ENCODE peak calls at places on chromosome 20, in seven cellular contexts. One of them, this sample, is unnamed.

GRCh38 chr20:36391955-36392354 is 85.8 kb downstream of the DLGAP4 start:
- DNase-seq in Karpas-422: no peak
- DNase-seq in SK-N-SH: no peak
- DNase-seq in fibroblast of lung: no peak
- DNase-seq in hepatocyte: no peak
- DNase-seq in mammary epithelial cell: no peak
- DNase-seq in DND-41: no peak
- DNase-seq in this sample: no peak

GRCh38 chr20:2301164-2301622 is 5.4 kb downstream of the TGM3 start:
- DNase-seq in Karpas-422: peak; percentile 86
- DNase-seq in SK-N-SH: no peak
- DNase-seq in fibroblast of lung: no peak
- DNase-seq in hepatocyte: peak; percentile 55
- DNase-seq in mammary epithelial cell: no peak
- DNase-seq in DND-41: no peak
- DNase-seq in this sample: no peak

GRCh38 chr20:3681931-3682820 is at the start of gene ADAM33:
- DNase-seq in Karpas-422: no peak
- DNase-seq in SK-N-SH: peak; percentile 63
- DNase-seq in fibroblast of lung: peak; percentile 36
- DNase-seq in hepatocyte: peak; percentile 40
- DNase-seq in mammary epithelial cell: no peak
- DNase-seq in DND-41: no peak
- DNase-seq in this sample: no peak

GRCh38 chr20:37341632-37342031 is 4.3 kb upstream of the SRC start:
- DNase-seq in Karpas-422: no peak
- DNase-seq in SK-N-SH: no peak
- DNase-seq in fibroblast of lung: no peak
- DNase-seq in hepatocyte: no peak
- DNase-seq in mammary epithelial cell: no peak
- DNase-seq in DND-41: no peak
- DNase-seq in this sample: no peak

GRCh38 chr20:14336667-14337066 is 745 bp downstream of the FLRT3 start:
- DNase-seq in Karpas-422: no peak
- DNase-seq in SK-N-SH: no peak
- DNase-seq in fibroblast of lung: peak; percentile 37
- DNase-seq in hepatocyte: peak; percentile 53
- DNase-seq in mammary epithelial cell: peak; percentile 43
- DNase-seq in DND-41: no peak
- DNase-seq in this sample: no peak

GRCh38 chr20:23367770-23368169 is 5.8 kb downstream of the GZF1 start:
- DNase-seq in Karpas-422: no peak
- DNase-seq in SK-N-SH: no peak
- DNase-seq in fibroblast of lung: no peak
- DNase-seq in hepatocyte: no peak
- DNase-seq in mammary epithelial cell: peak; percentile 67
- DNase-seq in DND-41: no peak
- DNase-seq in this sample: no peak

GRCh38 chr20:15310361-15310760 is 972.9 kb upstream of the FLRT3 start:
- DNase-seq in Karpas-422: no peak
- DNase-seq in SK-N-SH: no peak
- DNase-seq in fibroblast of lung: no peak
- DNase-seq in hepatocyte: no peak
- DNase-seq in mammary epithelial cell: peak; percentile 10
- DNase-seq in DND-41: no peak
- DNase-seq in this sample: peak; percentile 49

GRCh38 chr20:32487381-32487780 is 97.8 kb downstream of the NOL4L start:
- DNase-seq in Karpas-422: no peak
- DNase-seq in SK-N-SH: no peak
- DNase-seq in fibroblast of lung: no peak
- DNase-seq in hepatocyte: no peak
- DNase-seq in mammary epithelial cell: no peak
- DNase-seq in DND-41: no peak
- DNase-seq in this sample: no peak

DNA sequence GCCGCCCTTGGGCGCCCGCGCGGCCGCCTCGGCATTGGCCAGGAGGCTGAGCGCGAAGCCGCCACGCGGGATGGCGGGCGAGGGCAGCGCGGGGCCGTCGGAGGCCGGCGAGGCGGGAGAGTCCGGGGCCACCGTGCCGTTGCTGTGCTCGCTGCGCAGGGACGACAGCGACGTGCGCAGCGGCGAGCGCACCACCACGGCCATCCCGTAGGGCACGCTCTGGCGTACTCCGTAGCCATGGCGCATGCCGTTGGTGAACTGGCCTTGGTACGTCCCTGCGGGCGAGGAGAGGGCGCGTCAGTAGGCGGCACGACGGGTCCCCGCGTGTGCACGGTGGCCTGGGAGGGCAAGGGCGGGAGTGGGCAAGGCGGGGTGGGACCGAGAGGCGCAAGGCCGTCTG is 26.9 kb downstream of the JPH2 start:
- DNase-seq in Karpas-422: no peak
- DNase-seq in SK-N-SH: no peak
- DNase-seq in fibroblast of lung: no peak
- DNase-seq in hepatocyte: no peak
- DNase-seq in mammary epithelial cell: no peak
- DNase-seq in DND-41: no peak
- DNase-seq in this sample: no peak
- H2AFZ ChIP-seq in Karpas-422: no peak overlapping the region
- H2AFZ ChIP-seq in SK-N-SH: no peak overlapping the region
- H2AFZ ChIP-seq in fibroblast of lung: no peak overlapping the region
- H2AFZ ChIP-seq in hepatocyte: no peak overlapping the region
- H2AFZ ChIP-seq in mammary epithelial cell: no peak overlapping the region
- H2AFZ ChIP-seq in DND-41: no peak overlapping the region
- H2AFZ ChIP-seq in this sample: no peak overlapping the region

GRCh38 chr20:49990310-49990720 is 7.5 kb downstream of the SNAI1 start:
- DNase-seq in Karpas-422: peak; percentile 21
- DNase-seq in SK-N-SH: no peak
- DNase-seq in fibroblast of lung: peak; percentile 46
- DNase-seq in hepatocyte: no peak
- DNase-seq in mammary epithelial cell: no peak
- DNase-seq in DND-41: no peak
- DNase-seq in this sample: no peak
- H2AFZ ChIP-seq in Karpas-422: no peak overlapping the region
- H2AFZ ChIP-seq in SK-N-SH: peak overlapping the region; percentile 59
- H2AFZ ChIP-seq in fibroblast of lung: peak overlapping the region; percentile 76
- H2AFZ ChIP-seq in hepatocyte: no peak overlapping the region
- H2AFZ ChIP-seq in mammary epithelial cell: no peak overlapping the region
- H2AFZ ChIP-seq in DND-41: no peak overlapping the region
- H2AFZ ChIP-seq in this sample: peak overlapping the region; percentile 1

GRCh38 chr20:10509411-10509810 is 74.3 kb downstream of the SLX4IP start:
- DNase-seq in Karpas-422: no peak
- DNase-seq in SK-N-SH: no peak
- DNase-seq in fibroblast of lung: no peak
- DNase-seq in hepatocyte: no peak
- DNase-seq in mammary epithelial cell: no peak
- DNase-seq in DND-41: no peak
- DNase-seq in this sample: no peak

GRCh38 chr20:10508060-10508459 is 73.0 kb downstream of the SLX4IP start:
- DNase-seq in Karpas-422: no peak
- DNase-seq in SK-N-SH: no peak
- DNase-seq in fibroblast of lung: peak; percentile 49
- DNase-seq in hepatocyte: peak; percentile 21
- DNase-seq in mammary epithelial cell: no peak
- DNase-seq in DND-41: no peak
- DNase-seq in this sample: no peak

GRCh38 chr20:10510216-10510615 is 75.1 kb downstream of the SLX4IP start:
- DNase-seq in Karpas-422: no peak
- DNase-seq in SK-N-SH: no peak
- DNase-seq in fibroblast of lung: no peak
- DNase-seq in hepatocyte: no peak
- DNase-seq in mammary epithelial cell: no peak
- DNase-seq in DND-41: no peak
- DNase-seq in this sample: no peak

GRCh38 chr20:10507052-10507451 is 71.9 kb downstream of the SLX4IP start:
- DNase-seq in Karpas-422: no peak
- DNase-seq in SK-N-SH: no peak
- DNase-seq in fibroblast of lung: no peak
- DNase-seq in hepatocyte: no peak
- DNase-seq in mammary epithelial cell: no peak
- DNase-seq in DND-41: no peak
- DNase-seq in this sample: no peak

GRCh38 chr20:10508468-10509251 is 73.6 kb downstream of the SLX4IP start:
- DNase-seq in Karpas-422: no peak
- DNase-seq in SK-N-SH: peak; percentile 53
- DNase-seq in fibroblast of lung: peak; percentile 76
- DNase-seq in hepatocyte: peak; percentile 44
- DNase-seq in mammary epithelial cell: no peak
- DNase-seq in DND-41: no peak
- DNase-seq in this sample: no peak
- H2AFZ ChIP-seq in Karpas-422: no peak overlapping the region
- H2AFZ ChIP-seq in SK-N-SH: peak overlapping the region; percentile 40
- H2AFZ ChIP-seq in fibroblast of lung: no peak overlapping the region
- H2AFZ ChIP-seq in hepatocyte: no peak overlapping the region
- H2AFZ ChIP-seq in mammary epithelial cell: peak overlapping the region; percentile 57
- H2AFZ ChIP-seq in DND-41: no peak overlapping the region
- H2AFZ ChIP-seq in this sample: no peak overlapping the region

DNA sequence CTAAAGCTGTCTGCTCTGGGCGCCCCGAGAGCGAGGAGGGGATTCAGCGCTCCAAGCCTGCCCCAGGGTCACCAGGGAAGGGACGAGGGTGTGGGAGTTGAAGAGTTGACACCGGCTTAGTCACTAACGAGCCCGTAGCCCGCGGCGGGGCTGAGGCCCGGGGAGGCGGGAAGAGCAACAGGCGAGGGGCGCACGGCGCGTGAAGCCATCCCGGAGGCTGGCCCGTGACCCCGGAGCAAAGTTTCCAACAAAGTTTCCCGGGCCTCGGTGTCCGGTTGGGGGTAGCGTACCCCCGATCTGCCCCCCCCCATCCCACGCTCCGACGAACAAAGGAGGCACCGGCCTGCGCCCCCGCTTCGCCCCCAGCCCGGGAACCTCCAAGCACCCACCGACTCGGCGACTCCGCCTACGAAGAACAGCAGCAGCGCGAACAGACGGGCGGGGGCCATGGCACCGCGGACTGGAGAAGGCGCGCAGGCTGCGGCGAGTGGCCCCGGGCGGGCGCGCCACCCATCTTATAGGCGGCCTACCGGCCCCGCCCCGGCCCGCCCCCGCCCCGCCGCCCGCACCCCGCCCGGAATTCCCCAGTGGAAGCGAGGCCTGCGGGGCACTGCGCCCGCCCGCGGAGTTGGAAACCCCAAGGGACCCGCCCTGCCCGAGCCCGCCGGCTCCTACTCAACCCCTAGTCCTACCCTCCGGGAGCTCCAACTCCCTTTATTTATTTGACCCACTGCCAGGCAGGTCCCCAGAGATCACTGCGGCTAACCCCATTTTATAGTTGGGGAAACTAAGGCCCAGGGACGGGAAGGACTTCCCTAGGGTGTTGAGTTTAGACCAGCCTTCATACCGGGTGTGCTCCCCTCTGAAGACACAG is at the start of gene SDC4:
- DNase-seq in Karpas-422: no peak
- DNase-seq in SK-N-SH: peak; percentile 85
- DNase-seq in fibroblast of lung: peak; percentile 62
- DNase-seq in hepatocyte: peak; percentile 87
- DNase-seq in mammary epithelial cell: peak; percentile 84
- DNase-seq in DND-41: no peak
- DNase-seq in this sample: peak; percentile 44
- H2AFZ ChIP-seq in Karpas-422: no peak within 1 kb of the TSS
- H2AFZ ChIP-seq in SK-N-SH: peak within 1 kb of the TSS; percentile 84
- H2AFZ ChIP-seq in fibroblast of lung: no peak within 1 kb of the TSS
- H2AFZ ChIP-seq in hepatocyte: peak within 1 kb of the TSS; percentile 48
- H2AFZ ChIP-seq in mammary epithelial cell: peak within 1 kb of the TSS; percentile 64
- H2AFZ ChIP-seq in DND-41: no peak within 1 kb of the TSS
- H2AFZ ChIP-seq in this sample: peak within 1 kb of the TSS; percentile 51

GRCh38 chr20:46755483-46756417 is 46.3 kb downstream of the SLC2A10 start:
- DNase-seq in Karpas-422: no peak
- DNase-seq in SK-N-SH: no peak
- DNase-seq in fibroblast of lung: no peak
- DNase-seq in hepatocyte: no peak
- DNase-seq in mammary epithelial cell: no peak
- DNase-seq in DND-41: no peak
- DNase-seq in this sample: no peak

GRCh38 chr20:46756419-46756818 is 47.0 kb downstream of the SLC2A10 start:
- DNase-seq in Karpas-422: no peak
- DNase-seq in SK-N-SH: no peak
- DNase-seq in fibroblast of lung: no peak
- DNase-seq in hepatocyte: no peak
- DNase-seq in mammary epithelial cell: no peak
- DNase-seq in DND-41: no peak
- DNase-seq in this sample: no peak

GRCh38 chr20:46749164-46749563 is 39.7 kb downstream of the SLC2A10 start:
- DNase-seq in Karpas-422: no peak
- DNase-seq in SK-N-SH: no peak
- DNase-seq in fibroblast of lung: no peak
- DNase-seq in hepatocyte: no peak
- DNase-seq in mammary epithelial cell: no peak
- DNase-seq in DND-41: no peak
- DNase-seq in this sample: no peak

GRCh38 chr20:46751856-46752255 is 42.4 kb downstream of the SLC2A10 start:
- DNase-seq in Karpas-422: no peak
- DNase-seq in SK-N-SH: no peak
- DNase-seq in fibroblast of lung: peak; percentile 13
- DNase-seq in hepatocyte: no peak
- DNase-seq in mammary epithelial cell: no peak
- DNase-seq in DND-41: no peak
- DNase-seq in this sample: no peak

GRCh38 chr20:46752639-46753235 is 43.3 kb downstream of the SLC2A10 start:
- DNase-seq in Karpas-422: peak; percentile 84
- DNase-seq in SK-N-SH: peak; percentile 60
- DNase-seq in fibroblast of lung: peak; percentile 69
- DNase-seq in hepatocyte: peak; percentile 85
- DNase-seq in mammary epithelial cell: peak; percentile 16
- DNase-seq in DND-41: peak; percentile 65
- DNase-seq in this sample: peak; percentile 62
- H2AFZ ChIP-seq in Karpas-422: no peak overlapping the region
- H2AFZ ChIP-seq in SK-N-SH: no peak overlapping the region
- H2AFZ ChIP-seq in fibroblast of lung: no peak overlapping the region
- H2AFZ ChIP-seq in hepatocyte: no peak overlapping the region
- H2AFZ ChIP-seq in mammary epithelial cell: no peak overlapping the region
- H2AFZ ChIP-seq in DND-41: no peak overlapping the region
- H2AFZ ChIP-seq in this sample: no peak overlapping the region

DNA sequence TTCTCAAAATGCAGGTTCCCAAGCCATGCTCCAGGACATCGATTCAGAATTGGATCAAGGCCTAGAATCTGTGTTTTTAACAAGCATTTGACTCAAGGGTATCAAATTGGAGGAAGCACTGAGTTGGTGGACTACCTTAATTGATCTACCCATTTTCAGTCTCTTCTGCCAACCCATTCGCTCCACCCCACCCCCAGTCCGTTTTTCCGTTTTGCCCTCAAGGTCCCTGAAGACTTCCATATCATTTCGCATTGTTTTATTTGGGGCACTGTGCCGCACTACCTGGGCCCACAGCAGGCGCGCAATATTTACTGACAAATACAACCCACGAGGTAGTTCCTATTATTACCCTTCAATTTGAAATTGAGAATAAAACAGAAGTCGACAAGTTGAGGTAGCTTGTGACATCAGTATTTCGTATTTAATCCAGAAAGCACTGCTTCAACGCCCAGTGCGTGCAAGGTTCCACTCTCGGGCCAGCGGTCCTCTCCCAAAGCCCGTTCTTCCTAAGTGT is 557 bp upstream of the DHX35 start:
- DNase-seq in Karpas-422: peak; percentile 75
- DNase-seq in SK-N-SH: no peak
- DNase-seq in fibroblast of lung: no peak
- DNase-seq in hepatocyte: no peak
- DNase-seq in mammary epithelial cell: no peak
- DNase-seq in DND-41: peak; percentile 53
- DNase-seq in this sample: no peak
- H2AFZ ChIP-seq in Karpas-422: peak overlapping the region; percentile 85
- H2AFZ ChIP-seq in SK-N-SH: peak overlapping the region; percentile 93
- H2AFZ ChIP-seq in fibroblast of lung: peak overlapping the region; percentile 99
- H2AFZ ChIP-seq in hepatocyte: peak overlapping the region; percentile 92
- H2AFZ ChIP-seq in mammary epithelial cell: peak overlapping the region; percentile 99
- H2AFZ ChIP-seq in DND-41: peak overlapping the region; percentile 73
- H2AFZ ChIP-seq in this sample: peak overlapping the region; percentile 62